ENCODE peak calls at places on chromosomes 1 and 21, in ten cellular contexts. D is WTC11; B is mucosa of gallbladder; O is stimulated activated CD4-positive, alpha-beta T cell treated with anti-CD3 and anti-CD28 coated beads, Interleukin-4, amount 100 ng/mL, for 48 hours; G is A549; C is RWPE1; T is activated CD8-positive, alpha-beta T cell treated with anti-CD3 and anti-CD28 coated beads, Interleukin-2, amount 10 ng/mL, durations not matched to agents 7 days and 5 days; H is T-helper 9 cell; Y is NCI-H226; V is AG09309. E is an unnamed sample.

GRCh38 chr21:26451014-26451740 is 121.9 kb downstream of the CYYR1 start:
- DNase-seq in D (no peak), B (no peak), O (no peak), G (no peak), C (no peak), T (no peak), H (no peak), Y (no peak), V (no peak), E (no peak)

GRCh38 chr1:85027242-85027983 is 20.9 kb downstream of the MCOLN3 start:
- DNase-seq in D (no peak), B (no peak), O (no peak), G (peak; percentile 11), C (no peak), T (peak; percentile 34), H (peak; percentile 6), Y (no peak), V (no peak), E (no peak)

GRCh38 chr1:46496505-46496904 is 6.9 kb downstream of the DMBX1 start:
- DNase-seq in D (no peak), B (no peak), O (no peak), G (no peak), C (no peak), T (no peak), H (no peak), Y (no peak), V (no peak), E (no peak)

GRCh38 chr1:5765465-5765864 is 226.8 kb downstream of the NPHP4 start:
- DNase-seq in D (no peak), B (no peak), O (no peak), G (no peak), C (no peak), T (no peak), H (no peak), Y (no peak), V (no peak), E (no peak)

GRCh38 chr21:25639167-25639921 is at the start of gene JAM2:
- DNase-seq in D (peak; percentile 65), B (peak; percentile 23), O (peak; percentile 15), G (peak; percentile 15), C (no peak), T (peak; percentile 55), H (peak; percentile 23), Y (no peak), V (no peak), E (peak; percentile 42)

GRCh38 chr1:102098536-102098935 is 101.8 kb upstream of the OLFM3 start:
- DNase-seq in D (no peak), B (no peak), O (no peak), G (no peak), C (no peak), T (no peak), H (no peak), Y (no peak), V (no peak), E (no peak)

GRCh38 chr1:24735156-24735618 is 10.1 kb upstream of the CLIC4 start:
- DNase-seq in D (no peak), B (no peak), O (no peak), G (no peak), C (no peak), T (no peak), H (no peak), Y (no peak), V (no peak), E (no peak)

GRCh38 chr1:23793018-23793781 is 2.3 kb downstream of the LYPLA2 start:
- DNase-seq in D (no peak), B (peak; percentile 70), O (no peak), G (peak; percentile 35), C (peak; percentile 82), T (peak; percentile 59), H (no peak), Y (peak; percentile 82), V (no peak), E (no peak)

GRCh38 chr1:223712856-223713494 is 636 bp downstream of the CAPN2 start:
- DNase-seq in D (no peak), B (no peak), O (no peak), G (no peak), C (no peak), T (peak; percentile 52), H (peak; percentile 39), Y (no peak), V (no peak), E (no peak)

GRCh38 chr1:145918992-145919939 is 749 bp upstream of the PEX11B start:
- DNase-seq in D (peak; percentile 44), B (peak; percentile 60), O (no peak), G (peak; percentile 47), C (peak; percentile 39), T (peak; percentile 37), H (no peak), Y (peak; percentile 34), V (no peak), E (no peak)

GRCh38 chr1:64677471-64677870 is 67.4 kb upstream of the RAVER2 start:
- DNase-seq in D (no peak), B (no peak), O (no peak), G (no peak), C (no peak), T (no peak), H (no peak), Y (no peak), V (no peak), E (no peak)

GRCh38 chr1:64536836-64537490 is 67.0 kb downstream of the CACHD1 start:
- DNase-seq in D (no peak), B (no peak), O (no peak), G (no peak), C (no peak), T (no peak), H (no peak), Y (no peak), V (no peak), E (no peak)

GRCh38 chr1:74485622-74486021 is 26.8 kb downstream of the LRRC53 start:
- DNase-seq in D (no peak), B (no peak), O (no peak), G (no peak), C (no peak), T (no peak), H (no peak), Y (no peak), V (no peak), E (no peak)

GRCh38 chr1:229885568-229886495 is 181.2 kb upstream of the GALNT2 start:
- DNase-seq in D (no peak), B (peak; percentile 8), O (no peak), G (no peak), C (no peak), T (peak; percentile 12), H (no peak), Y (no peak), V (no peak), E (no peak)

GRCh38 chr1:180762796-180763195 is 131.0 kb downstream of the XPR1 start:
- DNase-seq in D (no peak), B (no peak), O (no peak), G (no peak), C (no peak), T (no peak), H (no peak), Y (no peak), V (no peak), E (no peak)

GRCh38 chr1:198932351-198932991 is 293.6 kb downstream of the PTPRC start:
- DNase-seq in D (no peak), B (no peak), O (no peak), G (no peak), C (peak; percentile 35), T (no peak), H (no peak), Y (no peak), V (no peak), E (no peak)

GRCh38 chr1:87024936-87025537 is 110.6 kb downstream of the HS2ST1 start:
- DNase-seq in D (no peak), B (no peak), O (no peak), G (peak; percentile 40), C (peak; percentile 45), T (no peak), H (no peak), Y (peak; percentile 27), V (peak; percentile 5), E (no peak)

GRCh38 chr1:153880962-153881361 is 41.8 kb downstream of the GATAD2B start:
- DNase-seq in D (no peak), B (peak; percentile 91), O (peak; percentile 16), G (peak; percentile 47), C (peak; percentile 29), T (no peak), H (peak; percentile 5), Y (peak; percentile 74), V (peak; percentile 33), E (no peak)

GRCh38 chr1:40848530-40849189 is 13.5 kb downstream of the CITED4 start:
- DNase-seq in D (peak; percentile 77), B (peak; percentile 72), O (no peak), G (peak; percentile 74), C (peak; percentile 75), T (no peak), H (no peak), Y (peak; percentile 56), V (no peak), E (peak; percentile 56)

GRCh38 chr21:28871388-28872015 is 121.2 kb downstream of the LTN1 start:
- DNase-seq in D (no peak), B (no peak), O (no peak), G (no peak), C (no peak), T (no peak), H (no peak), Y (no peak), V (no peak), E (no peak)

GRCh38 chr1:112711041-112711440 is 4.1 kb downstream of the PPM1J start:
- DNase-seq in D (no peak), B (no peak), O (no peak), G (no peak), C (no peak), T (no peak), H (no peak), Y (no peak), V (no peak), E (no peak)

GRCh38 chr1:64572222-64572900 is 102.4 kb downstream of the CACHD1 start:
- DNase-seq in D (peak; percentile 31), B (no peak), O (no peak), G (no peak), C (peak; percentile 8), T (no peak), H (no peak), Y (no peak), V (no peak), E (no peak)

GRCh38 chr1:64186138-64186897 is 17.1 kb upstream of the UBE2U start:
- DNase-seq in D (no peak), B (no peak), O (no peak), G (no peak), C (no peak), T (no peak), H (no peak), Y (no peak), V (no peak), E (no peak)